ENCODE peak calls at places on chromosomes 13 and 19, in ten cellular contexts. Y is GOT3; V is HS-5; L is activated naive CD4-positive, alpha-beta T cell; U is activated CD4-positive, alpha-beta T cell treated with anti-CD3 and anti-CD28 coated beads for 36 hours; Q is cerebellum; X is neuronal stem cell; A is activated CD4-positive, CD25-positive, alpha-beta regulatory T cell; M is RKO; C is SJSA1. K is an unnamed sample.
A peak's percentile ranks its signal among the peaks of the same experiment; 100 is the strongest.

GRCh38 chr13:44969858-44970484 is 19.3 kb downstream of the NUFIP1 start:
- DNase-seq in Q (peak; percentile 63), V (no peak), U (no peak), A (no peak), X (peak; percentile 57), C (peak; percentile 54), M (peak; percentile 79), L (no peak), Y (no peak), K (no peak)

GRCh38 chr13:43792456-43792855 is 5.7 kb upstream of the ENOX1 start:
- DNase-seq in C (no peak), V (no peak), X (no peak), M (no peak), L (no peak), A (no peak), U (no peak), Y (no peak), Q (no peak), K (no peak)

GRCh38 chr19:44718441-44719261 is 19.7 kb downstream of the CEACAM16 start:
- DNase-seq in Q (peak; percentile 19), X (peak; percentile 69), L (no peak), M (no peak), Y (no peak), V (no peak), U (no peak), C (peak; percentile 89), A (no peak), K (no peak)

GRCh38 chr19:1656988-1657536 is 4.6 kb upstream of the TCF3 start:
- DNase-seq in M (no peak), L (no peak), V (no peak), C (no peak), A (no peak), X (no peak), Q (no peak), U (no peak), Y (no peak), K (no peak)

GRCh38 chr19:30371960-30372824 is at the start of gene ZNF536:
- DNase-seq in Q (no peak), A (no peak), L (no peak), X (no peak), M (no peak), V (no peak), C (no peak), U (no peak), Y (no peak), K (no peak)

GRCh38 chr19:2154587-2155075 is 3.3 kb upstream of the AP3D1 start:
- DNase-seq in U (no peak), L (no peak), Q (no peak), C (no peak), M (peak; percentile 36), V (no peak), Y (no peak), X (no peak), A (no peak), K (no peak)

GRCh38 chr13:41098761-41099160 is 33.8 kb downstream of the KBTBD6 start:
- DNase-seq in A (no peak), Y (no peak), Q (no peak), U (no peak), X (no peak), L (no peak), V (no peak), M (no peak), C (no peak), K (no peak)

GRCh38 chr13:26707122-26708006 is 53.2 kb downstream of the GPR12 start:
- DNase-seq in A (no peak), Q (peak; percentile 80), L (peak; percentile 15), Y (no peak), X (peak; percentile 48), C (no peak), V (no peak), M (peak; percentile 64), U (peak; percentile 63), K (no peak)

GRCh38 chr13:106318941-106319411 is 216.5 kb downstream of the EFNB2 start:
- DNase-seq in Y (no peak), L (no peak), M (peak; percentile 94), Q (no peak), C (peak; percentile 42), X (no peak), V (peak; percentile 68), A (no peak), U (no peak), K (no peak)

GRCh38 chr13:76225815-76226489 is 589.8 kb downstream of the LMO7 start:
- DNase-seq in Y (no peak), Q (no peak), V (no peak), A (no peak), M (no peak), U (no peak), L (no peak), C (no peak), X (peak; percentile 6), K (no peak)

GRCh38 chr19:55549500-55550320 is 4.4 kb upstream of the SBK3 start:
- DNase-seq in A (no peak), L (no peak), U (no peak), Y (no peak), Q (peak; percentile 36), V (peak; percentile 77), X (peak; percentile 67), C (peak; percentile 82), M (peak; percentile 90), K (no peak)

GRCh38 chr13:106701810-106702341 is 133.9 kb upstream of the ARGLU1 start:
- DNase-seq in Y (no peak), C (no peak), U (no peak), X (no peak), A (no peak), V (no peak), Q (no peak), M (no peak), L (no peak), K (no peak)

GRCh38 chr19:489418-490196 is 6.7 kb upstream of the MADCAM1 start:
- DNase-seq in U (no peak), A (no peak), L (no peak), X (no peak), M (peak; percentile 51), Q (no peak), C (no peak), V (no peak), Y (no peak), K (no peak)

GRCh38 chr13:113598481-113598880 is 13.9 kb downstream of the TFDP1 start:
- DNase-seq in L (no peak), Y (no peak), M (no peak), U (no peak), C (no peak), Q (no peak), V (no peak), A (no peak), X (no peak), K (no peak)

GRCh38 chr13:50124536-50125305 is 109.5 kb downstream of the KCNRG start:
- DNase-seq in Q (peak; percentile 96), L (peak; percentile 94), U (peak; percentile 95), C (peak; percentile 82), A (peak; percentile 76), X (peak; percentile 78), V (no peak), Y (no peak), M (peak; percentile 62), K (peak; percentile 91)

GRCh38 chr19:3409346-3410064 is 43.1 kb downstream of the NFIC start:
- DNase-seq in C (no peak), X (no peak), U (no peak), L (no peak), M (no peak), Y (no peak), V (no peak), Q (no peak), A (no peak), K (no peak)

GRCh38 chr19:31979949-31980670 is 365.3 kb upstream of the ZNF507 start:
- DNase-seq in U (no peak), C (no peak), Q (no peak), M (no peak), X (no peak), L (no peak), V (no peak), Y (no peak), A (no peak), K (peak; percentile 24)

GRCh38 chr13:23547000-23547590 is 23.1 kb upstream of the TNFRSF19 start:
- DNase-seq in C (no peak), U (no peak), Q (no peak), X (no peak), V (no peak), Y (no peak), A (no peak), M (no peak), L (no peak), K (no peak)

GRCh38 chr19:16349551-16350171 is 25.0 kb downstream of the KLF2 start:
- DNase-seq in V (no peak), L (no peak), A (no peak), Q (no peak), U (no peak), X (no peak), Y (no peak), M (no peak), C (no peak), K (no peak)

GRCh38 chr13:43232866-43233265 is 209.5 kb downstream of the DNAJC15 start:
- DNase-seq in M (no peak), Q (peak; percentile 11), V (peak; percentile 63), C (no peak), X (no peak), U (no peak), A (no peak), L (no peak), Y (no peak), K (no peak)

GRCh38 chr13:60379837-60380236 is 17.2 kb upstream of the TDRD3 start:
- DNase-seq in V (no peak), L (no peak), A (no peak), C (no peak), X (no peak), M (peak; percentile 38), Y (no peak), U (no peak), Q (no peak), K (no peak)

GRCh38 chr13:94674609-94675348 is 37.6 kb downstream of the SOX21 start:
- DNase-seq in C (peak; percentile 4), V (no peak), U (peak; percentile 80), A (peak; percentile 15), X (peak; percentile 69), M (peak; percentile 66), L (peak; percentile 3), Q (no peak), Y (peak; percentile 94), K (peak; percentile 72)

GRCh38 chr13:30846844-30847243 is 59.2 kb upstream of the MEDAG start:
- DNase-seq in C (no peak), M (no peak), Q (no peak), U (no peak), L (no peak), X (no peak), Y (no peak), V (no peak), A (no peak), K (no peak)

GRCh38 chr19:12527034-12527836 is 24.0 kb downstream of the ZNF564 start:
- DNase-seq in Y (no peak), M (no peak), U (no peak), L (no peak), C (peak; percentile 28), Q (no peak), V (no peak), A (no peak), X (no peak), K (no peak)

GRCh38 chr19:58557253-58558065 is 952 bp downstream of the UBE2M start:
- DNase-seq in U (peak; percentile 37), Y (no peak), C (no peak), A (no peak), X (no peak), V (no peak), M (peak; percentile 44), Q (no peak), L (no peak), K (no peak)

GRCh38 chr13:28037399-28037798 is 48.9 kb upstream of the URAD start:
- DNase-seq in Q (no peak), V (no peak), Y (no peak), L (no peak), U (peak; percentile 28), X (no peak), M (peak; percentile 84), A (no peak), C (peak; percentile 10), K (no peak)

GRCh38 chr19:46040952-46041500 is at the start of gene IGFL4:
- DNase-seq in Y (no peak), U (no peak), Q (no peak), M (no peak), C (no peak), A (no peak), V (no peak), X (no peak), L (no peak), K (no peak)

GRCh38 chr19:1856698-1857603 is 6.4 kb downstream of the KLF16 start:
- DNase-seq in C (no peak), M (peak; percentile 84), Q (no peak), Y (no peak), A (no peak), X (no peak), V (no peak), L (peak; percentile 35), U (peak; percentile 76), K (no peak)